ENCODE peak calls at places on chromosomes 12 and 14, in eight cellular contexts. K, L, T, A, Q, N, E and G are unnamed samples.

GRCh38 chr12:3226285-3226684 is 149.1 kb downstream of the TSPAN9 start:
- DNase-seq in L (no peak), T (no peak), N (no peak), K (no peak), A (no peak), E (no peak), Q (no peak), G (no peak)

GRCh38 chr12:79935624-79936040 is 735 bp upstream of the PPP1R12A start:
- DNase-seq in Q (no peak), N (no peak), E (peak; percentile 11), A (peak; percentile 20), L (no peak), K (no peak), T (no peak), G (no peak)

GRCh38 chr12:38222011-38222410 is 94.6 kb upstream of the ALG10B start:
- DNase-seq in A (no peak), T (no peak), Q (no peak), L (no peak), K (no peak), N (no peak), E (no peak), G (no peak)

GRCh38 chr14:23430733-23431105 is 4.7 kb downstream of the MYH7 start:
- DNase-seq in T (no peak), Q (no peak), K (no peak), N (no peak), E (no peak), L (peak; percentile 66), A (no peak), G (no peak)

GRCh38 chr14:55129428-55130193 is 559 bp downstream of the LGALS3 start:
- DNase-seq in A (peak; percentile 58), L (peak; percentile 69), T (no peak), N (peak; percentile 48), Q (peak; percentile 14), E (peak; percentile 65), K (peak; percentile 19), G (peak; percentile 70)

GRCh38 chr12:123828871-123829547 is 66.9 kb downstream of the DNAH10 start:
- DNase-seq in T (no peak), K (no peak), A (no peak), N (no peak), E (no peak), Q (no peak), L (no peak), G (no peak)

GRCh38 chr14:103091041-103091882 is 3.3 kb upstream of the EXOC3L4 start:
- DNase-seq in Q (peak; percentile 64), L (peak; percentile 91), E (peak; percentile 92), A (peak; percentile 75), T (no peak), N (peak; percentile 61), K (peak; percentile 62), G (peak; percentile 75)

GRCh38 chr12:130818381-130819247 is 20.4 kb downstream of the STX2 start:
- DNase-seq in Q (peak; percentile 62), T (no peak), L (peak; percentile 98), N (peak; percentile 39), K (peak; percentile 33), A (peak; percentile 96), E (peak; percentile 89), G (peak; percentile 80)

GRCh38 chr12:111270773-111271172 is 98.1 kb downstream of the PHETA1 start:
- DNase-seq in K (no peak), A (peak; percentile 25), L (no peak), N (no peak), T (peak; percentile 23), E (no peak), Q (no peak), G (no peak)

GRCh38 chr12:3607039-3607719 is 116.2 kb downstream of the PRMT8 start:
- DNase-seq in T (no peak), E (no peak), A (no peak), N (no peak), Q (no peak), L (no peak), K (no peak), G (no peak)

GRCh38 chr14:46840971-46841729 is 189.6 kb upstream of the RPL10L start:
- DNase-seq in T (no peak), A (no peak), N (no peak), Q (no peak), L (peak; percentile 6), E (no peak), K (no peak), G (no peak)

GRCh38 chr14:54211562-54212308 is 185.1 kb upstream of the CDKN3 start:
- DNase-seq in E (no peak), T (peak; percentile 64), N (no peak), K (no peak), Q (no peak), A (no peak), L (no peak), G (no peak)

GRCh38 chr14:102182901-102183619 is 43.4 kb downstream of the WDR20 start:
- DNase-seq in L (no peak), T (no peak), Q (no peak), A (no peak), K (no peak), N (no peak), E (no peak), G (no peak)

GRCh38 chr12:24396266-24396665 is 446.8 kb upstream of the SOX5 start:
- DNase-seq in N (no peak), A (no peak), E (no peak), L (no peak), T (no peak), K (no peak), Q (no peak), G (no peak)

GRCh38 chr14:73237786-73238261 is 518 bp downstream of the PAPLN start:
- DNase-seq in T (no peak), Q (no peak), N (no peak), L (peak; percentile 68), A (peak; percentile 24), K (no peak), E (peak; percentile 52), G (no peak)

GRCh38 chr14:72518809-72519377 is 375.0 kb downstream of the DPF3 start:
- DNase-seq in E (peak; percentile 64), N (no peak), K (peak; percentile 31), A (no peak), Q (no peak), T (no peak), L (no peak), G (no peak)

GRCh38 chr12:32586390-32586789 is 92.7 kb upstream of the DNM1L start:
- DNase-seq in Q (no peak), N (no peak), K (no peak), L (no peak), T (no peak), E (no peak), A (no peak), G (no peak)

GRCh38 chr12:85299058-85299457 is 19.0 kb downstream of the ALX1 start:
- DNase-seq in Q (no peak), N (no peak), E (no peak), K (no peak), L (no peak), T (no peak), A (no peak), G (no peak)

GRCh38 chr12:14885718-14886201 is at the start of gene MGP:
- DNase-seq in A (no peak), K (no peak), L (no peak), T (no peak), E (no peak), N (no peak), Q (no peak), G (no peak)

GRCh38 chr12:64480148-64480547 is 28.2 kb downstream of the TBK1 start:
- DNase-seq in L (no peak), Q (no peak), K (no peak), N (no peak), A (no peak), E (no peak), T (no peak), G (no peak)

GRCh38 chr14:97723834-97724770 is 926.9 kb downstream of the VRK1 start:
- DNase-seq in Q (no peak), L (no peak), N (no peak), T (no peak), K (no peak), E (no peak), A (no peak), G (no peak)

GRCh38 chr12:12230275-12230674 is 36.6 kb downstream of the LRP6 start:
- DNase-seq in L (no peak), T (no peak), E (no peak), K (no peak), N (no peak), Q (no peak), A (no peak), G (no peak)

GRCh38 chr12:76422154-76422877 is 74.1 kb upstream of the BBS10 start:
- DNase-seq in N (no peak), E (no peak), L (no peak), T (no peak), Q (no peak), K (no peak), A (no peak), G (no peak)

GRCh38 chr14:64541971-64542838 is 1.7 kb downstream of the HSPA2 start:
- DNase-seq in T (no peak), Q (no peak), L (no peak), N (peak; percentile 21), A (no peak), E (peak; percentile 14), K (no peak), G (no peak)

GRCh38 chr14:39107624-39108023 is 4.6 kb upstream of the SEC23A start:
- DNase-seq in N (no peak), E (peak; percentile 47), A (no peak), T (no peak), L (peak; percentile 34), K (no peak), Q (no peak), G (no peak)

GRCh38 chr14:64970041-64970440 is 2.1 kb downstream of the RAB15 start:
- DNase-seq in K (no peak), Q (no peak), E (no peak), L (no peak), A (no peak), N (no peak), T (no peak), G (no peak)

GRCh38 chr14:68814376-68815287 is 21.8 kb upstream of the ZFP36L1 start:
- DNase-seq in Q (peak; percentile 44), E (peak; percentile 79), A (peak; percentile 84), N (peak; percentile 62), K (no peak), L (peak; percentile 75), T (no peak), G (no peak)

GRCh38 chr12:11183009-11183408 is 3.7 kb downstream of the TAS2R42 start:
- DNase-seq in N (no peak), A (no peak), L (no peak), E (no peak), K (no peak), T (no peak), Q (no peak), G (no peak)

GRCh38 chr12:104720346-104721064 is 237.6 kb downstream of the SLC41A2 start:
- DNase-seq in N (no peak), T (no peak), K (peak; percentile 42), L (no peak), A (no peak), Q (peak; percentile 64), E (peak; percentile 17), G (peak; percentile 40)